ENCODE peak calls at places on chromosomes 12 and 14, in eight cellular contexts. I is H7, R is mucosa of descending colon, U is cardiac fibroblast, O is BJ, Q is colonic mucosa, K is heart left ventricle, V is lung. D is an unnamed sample.

GRCh38 chr12:122205590-122205925 is 2.0 kb downstream of the B3GNT4 start:
- DNase-seq in I (peak), R (no peak), U (no peak), O (no peak), Q (no peak), K (no peak), V (no peak), D (no peak)

GRCh38 chr12:52151859-52152783 is 39.7 kb downstream of the KRT80 start:
- DNase-seq in I (peak), R (peak), U (peak), O (no peak), Q (peak), K (peak), V (peak), D (peak)

GRCh38 chr14:44699391-44699790 is 192.3 kb upstream of the FSCB start:
- DNase-seq in I (no peak), R (no peak), U (no peak), O (no peak), Q (no peak), K (no peak), V (no peak), D (no peak)

GRCh38 chr14:77181603-77182437 is at the start of gene TMEM63C:
- DNase-seq in I (peak), R (peak), U (no peak), O (no peak), Q (peak), K (no peak), V (no peak), D (peak)

GRCh38 chr12:90839340-90839739 is 115.6 kb downstream of the CCER1 start:
- DNase-seq in I (no peak), R (no peak), U (peak), O (no peak), Q (no peak), K (no peak), V (no peak), D (no peak)

GRCh38 chr14:105084741-105085571 is 19.7 kb upstream of the GPR132 start:
- DNase-seq in I (no peak), R (no peak), U (no peak), O (no peak), Q (no peak), K (no peak), V (no peak), D (no peak)

GRCh38 chr12:94676011-94676709 is 25.8 kb upstream of the TMCC3 start:
- DNase-seq in I (no peak), R (peak), U (no peak), O (no peak), Q (peak), K (peak), V (peak), D (no peak)

GRCh38 chr12:57152408-57153038 is 5.1 kb upstream of the LRP1-AS start:
- DNase-seq in I (peak), R (no peak), U (peak), O (no peak), Q (no peak), K (no peak), V (no peak), D (no peak)

GRCh38 chr12:50268482-50268881 is 14.8 kb downstream of the LIMA1 start:
- DNase-seq in I (no peak), R (no peak), U (no peak), O (no peak), Q (no peak), K (no peak), V (no peak), D (no peak)

GRCh38 chr12:113006641-113007040 is 28.3 kb downstream of the OAS2 start:
- DNase-seq in I (no peak), R (no peak), U (no peak), O (no peak), Q (no peak), K (no peak), V (no peak), D (no peak)

GRCh38 chr12:96988919-96989318 is 81.9 kb downstream of the NEDD1 start:
- DNase-seq in I (no peak), R (no peak), U (no peak), O (no peak), Q (no peak), K (no peak), V (no peak), D (no peak)

GRCh38 chr14:98925362-98926040 is 346.5 kb downstream of the BCL11B start:
- DNase-seq in I (no peak), R (no peak), U (no peak), O (no peak), Q (no peak), K (no peak), V (no peak), D (no peak)

GRCh38 chr12:68468036-68468435 is 135.9 kb upstream of the MDM1 start:
- DNase-seq in I (no peak), R (no peak), U (no peak), O (no peak), Q (no peak), K (no peak), V (no peak), D (no peak)

GRCh38 chr12:120588948-120589930 is 8.0 kb upstream of the POP5 start:
- DNase-seq in I (no peak), R (no peak), U (no peak), O (no peak), Q (no peak), K (peak), V (no peak), D (no peak)

GRCh38 chr12:6140646-6141045 is 16.2 kb upstream of the VWF start:
- DNase-seq in I (no peak), R (no peak), U (no peak), O (no peak), Q (no peak), K (no peak), V (no peak), D (no peak)
- H3K4me3 ChIP-seq in I (no peak), R (no peak), U (no peak), O (no peak), Q (no peak), K (no peak), V (no peak), D (peak)

DNA sequence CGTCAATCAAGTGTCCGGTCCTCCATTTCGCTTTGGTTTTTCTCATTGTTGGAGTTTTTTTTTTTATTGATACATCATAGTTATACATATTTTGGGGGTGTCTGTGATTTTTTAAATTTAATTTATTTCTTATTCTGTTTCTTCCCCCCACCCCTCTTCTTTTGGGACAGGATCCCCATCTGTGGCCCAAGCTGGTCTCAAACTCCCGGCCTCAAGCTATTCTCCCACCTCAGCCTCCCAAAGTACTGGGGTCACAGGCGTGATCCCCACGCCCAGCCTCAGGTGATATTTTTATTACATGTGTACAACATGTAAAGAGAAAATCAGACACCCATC is 51.3 kb upstream of the ZFP36L1 start:
- DNase-seq in I (no peak), R (no peak), U (no peak), O (no peak), Q (no peak), K (no peak), V (peak), D (no peak)
- H3K4me3 ChIP-seq in I (no peak), R (no peak), U (no peak), O (no peak), Q (no peak), K (no peak), V (no peak), D (no peak)

DNA sequence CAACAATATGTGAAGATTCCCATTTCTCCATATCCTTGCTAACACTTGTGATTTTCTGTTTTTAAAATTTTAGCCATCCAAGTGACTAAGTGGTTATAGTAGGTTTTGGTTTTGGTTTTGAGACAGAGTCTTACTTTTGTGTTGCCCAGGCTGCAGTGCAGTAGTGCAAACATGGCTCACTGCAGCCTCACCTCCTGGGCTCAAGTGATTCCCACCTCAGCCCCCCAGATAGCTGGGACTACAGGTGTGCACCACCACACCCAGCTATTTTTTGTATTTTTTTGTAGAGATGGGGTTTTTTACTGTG is 68.1 kb upstream of the AMN start:
- DNase-seq in I (no peak), R (no peak), U (no peak), O (no peak), Q (no peak), K (no peak), V (no peak), D (no peak)
- H3K4me3 ChIP-seq in I (no peak), R (no peak), U (no peak), O (no peak), Q (no peak), K (no peak), V (no peak), D (no peak)

GRCh38 chr14:73761621-73762355 is 47.6 kb upstream of the PNMA1 start:
- DNase-seq in I (no peak), R (no peak), U (no peak), O (no peak), Q (no peak), K (no peak), V (no peak), D (no peak)
- H3K4me3 ChIP-seq in I (no peak), R (no peak), U (no peak), O (no peak), Q (no peak), K (no peak), V (no peak), D (no peak)

DNA sequence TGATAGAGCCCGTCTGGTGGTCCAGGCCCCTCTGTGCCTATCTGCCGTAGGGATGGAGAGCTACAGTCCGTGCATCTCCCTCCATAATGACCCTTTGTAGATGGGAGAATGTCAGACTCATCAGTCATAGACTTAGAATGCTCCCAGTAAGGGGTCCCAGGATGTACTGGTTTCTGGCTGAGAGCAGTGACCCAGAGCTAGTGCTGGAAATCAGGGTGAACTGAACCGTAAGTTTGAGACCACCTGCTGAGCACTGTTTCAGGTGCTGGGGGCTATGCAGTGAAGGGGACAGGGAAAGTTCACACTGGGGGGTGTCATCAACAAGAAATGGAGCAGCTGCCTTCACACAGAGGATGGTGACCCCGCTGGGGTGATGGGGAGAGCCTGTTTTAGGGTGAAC is 34.1 kb downstream of the SLC6A12 start:
- DNase-seq in I (peak), R (no peak), U (no peak), O (no peak), Q (no peak), K (no peak), V (no peak), D (no peak)
- H3K4me3 ChIP-seq in I (no peak), R (no peak), U (no peak), O (no peak), Q (no peak), K (no peak), V (no peak), D (no peak)

DNA sequence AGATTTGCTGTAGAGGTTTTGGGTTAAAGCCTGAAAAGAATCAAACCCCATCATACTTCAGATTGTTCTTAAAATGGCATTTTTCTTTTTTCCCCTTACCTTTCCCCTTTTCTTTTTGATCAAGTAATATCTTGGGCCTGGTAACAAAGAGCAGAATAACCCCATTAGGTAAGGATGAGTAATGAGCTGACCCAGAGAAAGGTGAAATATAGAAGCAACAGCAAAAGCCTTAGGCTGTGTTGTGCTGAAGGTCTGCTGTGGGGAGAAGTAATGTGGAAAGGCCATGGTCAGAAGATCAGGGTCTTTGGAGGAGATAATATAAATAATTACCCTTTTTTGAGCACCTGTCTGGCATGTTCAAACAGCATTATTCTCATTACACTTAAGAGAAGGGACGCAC is 42.3 kb downstream of the MIA2 start:
- DNase-seq in I (no peak), R (no peak), U (no peak), O (no peak), Q (no peak), K (no peak), V (no peak), D (no peak)
- H3K4me3 ChIP-seq in I (no peak), R (no peak), U (no peak), O (no peak), Q (no peak), K (no peak), V (no peak), D (no peak)

DNA sequence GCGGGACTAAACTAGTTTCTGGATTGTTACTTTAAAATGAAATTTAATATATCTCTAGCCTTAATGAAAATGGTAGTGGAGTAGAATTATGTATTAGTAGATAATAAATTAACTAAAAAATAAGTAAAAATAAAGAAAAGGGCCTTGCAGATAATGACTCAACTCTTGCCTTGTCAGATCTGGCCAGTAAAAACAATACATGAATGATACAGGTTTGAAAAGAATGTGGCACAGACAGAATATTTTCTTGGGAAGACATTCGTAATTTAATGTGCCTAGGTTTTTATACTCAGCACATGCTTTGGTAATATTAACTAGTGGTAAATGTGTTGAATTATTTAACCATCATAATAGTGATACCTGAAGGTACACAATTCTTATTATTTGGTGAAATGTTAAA is 28.3 kb downstream of the ATF7IP start:
- DNase-seq in I (no peak), R (no peak), U (peak), O (no peak), Q (no peak), K (no peak), V (no peak), D (no peak)
- H3K4me3 ChIP-seq in I (no peak), R (no peak), U (no peak), O (no peak), Q (no peak), K (no peak), V (no peak), D (no peak)

DNA sequence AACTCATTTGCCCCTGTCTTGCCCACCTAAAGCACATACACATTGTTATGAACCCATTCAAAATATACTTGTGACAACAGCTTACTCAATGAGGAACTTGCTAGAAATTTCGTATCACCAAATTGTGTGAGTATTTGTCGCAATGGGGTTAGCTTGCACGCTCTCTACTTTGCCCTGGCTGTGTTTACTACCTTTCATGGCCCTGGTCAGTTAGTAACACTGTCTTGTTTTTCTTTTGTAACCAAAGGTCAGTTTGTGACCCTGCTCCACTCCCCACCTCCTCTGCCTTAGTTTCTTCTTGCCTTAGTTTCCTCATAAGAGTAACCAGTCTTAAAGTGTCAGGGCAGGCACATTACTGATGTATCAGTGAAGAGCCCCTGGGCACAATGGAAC is 205.8 kb upstream of the EEA1 start:
- DNase-seq in I (no peak), R (no peak), U (no peak), O (no peak), Q (no peak), K (no peak), V (no peak), D (no peak)
- H3K4me3 ChIP-seq in I (no peak), R (no peak), U (no peak), O (no peak), Q (no peak), K (no peak), V (no peak), D (no peak)

DNA sequence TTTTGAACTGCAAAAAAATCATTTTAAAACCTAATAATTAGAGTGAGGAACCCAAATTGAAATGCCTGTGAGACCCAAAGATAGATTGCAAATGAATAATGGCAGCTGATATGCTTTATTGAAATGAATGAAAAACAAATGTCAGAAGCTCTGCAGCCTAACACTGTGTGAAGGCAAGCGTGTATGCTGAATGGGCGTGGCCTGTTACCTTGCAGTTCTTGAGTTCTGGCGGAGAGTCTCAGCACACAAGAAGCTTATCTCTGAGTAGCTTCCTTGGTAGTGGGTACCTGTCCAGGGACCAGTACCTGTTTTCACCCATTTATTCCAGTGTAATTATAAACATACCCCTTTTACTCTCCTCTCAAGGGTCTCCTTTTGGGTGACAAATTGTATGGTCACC is 341.2 kb downstream of the NPAS3 start:
- DNase-seq in I (no peak), R (peak), U (no peak), O (no peak), Q (no peak), K (no peak), V (no peak), D (no peak)
- H3K4me3 ChIP-seq in I (no peak), R (no peak), U (no peak), O (no peak), Q (no peak), K (no peak), V (no peak), D (no peak)

D was measured in CD8-positive, alpha-beta T cell.